ENCODE peak calls at places on chromosomes 13 and 19, in eight cellular contexts. I is mesothelial cell of epicardium, A is thoracic aorta, X is fibroblast of lung, C is HFFc6, S is breast epithelium, Z is GM12865, R is colonic mucosa. K is an unnamed sample.

GRCh38 chr13:29195459-29195858 is 375.3 kb downstream of the MTUS2 start:
- DNase-seq in S (no peak), Z (no peak), A (no peak), I (no peak), C (no peak), X (no peak), R (no peak), K (no peak)

GRCh38 chr19:29872224-29872731 is 60.5 kb downstream of the CCNE1 start:
- DNase-seq in C (no peak), S (no peak), X (peak; percentile 31), A (no peak), Z (peak; percentile 43), R (no peak), I (no peak), K (no peak)

GRCh38 chr19:3785938-3786824 is at the start of gene MATK:
- DNase-seq in Z (no peak), A (no peak), S (no peak), C (no peak), X (no peak), R (no peak), I (no peak), K (no peak)

GRCh38 chr13:44565881-44566280 is 10.2 kb downstream of the TSC22D1 start:
- DNase-seq in R (no peak), Z (no peak), A (no peak), C (peak; percentile 12), X (peak; percentile 77), S (no peak), I (no peak), K (no peak)

GRCh38 chr19:23071087-23071511 is 45.7 kb upstream of the ZNF730 start:
- DNase-seq in A (no peak), S (no peak), I (no peak), X (peak; percentile 36), C (no peak), Z (no peak), R (peak; percentile 20), K (no peak)

GRCh38 chr19:2552859-2553258 is 76.9 kb downstream of the GADD45B start:
- DNase-seq in Z (peak; percentile 92), A (no peak), R (no peak), I (no peak), X (no peak), C (no peak), S (no peak), K (no peak)

GRCh38 chr19:18660051-18660910 is 23.2 kb upstream of the CRTC1 start:
- DNase-seq in A (peak; percentile 53), X (peak; percentile 82), C (peak; percentile 57), S (no peak), Z (no peak), R (no peak), I (no peak), K (no peak)

GRCh38 chr13:73767191-73767741 is 366.9 kb downstream of the KLF12 start:
- DNase-seq in S (no peak), A (no peak), R (no peak), Z (no peak), I (no peak), X (peak; percentile 45), C (no peak), K (no peak)

GRCh38 chr19:5864725-5865486 is 5.4 kb downstream of the FUT5 start:
- DNase-seq in S (no peak), R (no peak), Z (no peak), A (no peak), C (no peak), X (no peak), I (no peak), K (no peak)

GRCh38 chr13:54445865-54446264 is 1417.3 kb downstream of the OLFM4 start:
- DNase-seq in Z (no peak), C (no peak), R (no peak), I (no peak), X (no peak), S (no peak), A (no peak), K (no peak)

GRCh38 chr19:4534836-4535658 is at the start of gene PLIN5:
- DNase-seq in R (peak; percentile 87), X (peak; percentile 29), S (peak; percentile 74), I (peak; percentile 80), C (peak; percentile 15), Z (peak; percentile 63), A (no peak), K (no peak)

GRCh38 chr19:15464394-15465385 is at the start of gene RASAL3:
- DNase-seq in Z (peak; percentile 86), X (no peak), C (no peak), A (no peak), S (no peak), I (no peak), R (peak; percentile 35), K (no peak)

GRCh38 chr19:46574533-46574932 is 26.6 kb upstream of the CALM3 start:
- DNase-seq in R (no peak), X (peak; percentile 13), Z (no peak), S (no peak), A (no peak), I (no peak), C (no peak), K (no peak)

GRCh38 chr13:37617162-37617561 is 18.6 kb upstream of the POSTN start:
- DNase-seq in Z (no peak), S (no peak), X (peak; percentile 96), I (no peak), C (peak; percentile 79), A (no peak), R (no peak), K (no peak)

GRCh38 chr19:19642506-19643157 is 825 bp downstream of the GMIP start:
- DNase-seq in A (no peak), X (no peak), R (no peak), S (no peak), Z (peak; percentile 72), C (no peak), I (no peak), K (no peak)

GRCh38 chr13:33639158-33639557 is 178.8 kb upstream of the RFC3 start:
- DNase-seq in Z (no peak), X (peak; percentile 54), C (peak; percentile 64), R (peak; percentile 36), A (no peak), I (no peak), S (no peak), K (peak; percentile 74)

DNA sequence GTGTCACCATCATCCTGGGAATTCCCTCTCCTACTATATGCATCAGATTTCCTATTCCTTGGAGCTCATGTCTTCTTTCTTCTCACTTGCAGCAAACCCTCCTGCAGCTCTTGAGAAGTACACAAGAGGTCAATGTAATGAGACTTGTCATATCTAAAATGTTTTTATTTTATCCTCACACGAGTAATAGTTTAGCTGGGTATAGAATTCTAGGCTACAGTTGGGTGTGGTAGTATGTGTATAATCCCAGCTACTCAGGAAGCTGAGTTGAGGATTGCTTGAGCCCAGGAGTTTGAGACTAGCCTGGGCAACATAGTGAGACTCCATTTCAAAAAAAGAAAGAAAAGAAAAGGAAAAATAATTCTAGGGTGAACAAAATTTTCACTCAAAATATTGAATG is 24.4 kb downstream of the EEF1AKMT1 start:
- DNase-seq in A (no peak), Z (no peak), C (no peak), R (no peak), X (no peak), I (no peak), S (no peak), K (no peak)
- TF ChIP-seq CTCF in A (no peak), Z (no peak), C (no peak), R (no peak), X (no peak), I (no peak), S (no peak), K (no peak)

DNA sequence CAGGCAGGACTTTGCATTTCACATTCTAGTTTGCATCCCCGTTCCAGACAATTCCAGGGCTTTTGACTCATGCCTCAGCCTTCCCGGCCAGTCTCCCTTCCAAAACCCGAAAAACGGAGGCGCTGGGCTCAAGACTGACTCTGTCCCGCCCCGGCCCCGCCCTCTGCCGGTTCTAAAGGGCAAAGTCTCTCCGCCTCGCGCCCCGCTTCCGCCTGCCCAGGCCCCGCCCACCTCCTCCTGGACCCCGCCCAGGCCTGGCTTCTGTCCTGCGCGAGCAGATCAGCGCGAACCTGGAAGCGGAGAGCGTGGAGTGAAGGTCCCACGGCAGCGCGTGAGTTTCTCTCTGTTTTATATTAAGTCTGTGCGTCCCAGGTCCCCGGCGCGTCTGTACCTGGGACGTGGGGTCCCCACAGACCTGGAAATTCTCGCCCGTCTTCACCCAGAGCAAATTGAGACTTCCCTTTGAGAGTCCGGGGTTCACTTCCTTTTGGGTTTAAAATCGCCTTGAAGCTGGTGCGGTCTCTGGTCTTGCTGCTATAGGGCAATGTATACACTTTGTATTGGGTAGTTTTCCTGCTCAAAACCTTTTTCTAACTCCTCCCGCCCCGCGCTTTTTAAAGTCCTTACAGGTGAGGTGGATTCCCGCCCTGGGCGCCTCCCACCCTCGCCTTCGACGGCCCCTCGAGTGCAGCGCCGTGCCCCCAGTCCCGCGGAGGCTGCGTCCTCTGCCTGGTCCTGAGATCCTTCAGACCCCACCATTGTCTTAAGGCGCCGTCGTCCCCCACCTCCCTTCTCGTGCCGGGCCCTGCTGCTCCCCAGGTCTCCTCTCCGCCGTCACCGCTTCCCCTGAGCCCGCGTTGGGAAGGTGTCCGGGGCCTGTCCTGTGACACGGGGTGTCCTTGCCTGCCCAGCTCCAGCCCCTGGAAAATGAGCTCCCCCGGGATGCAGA is 31.2 kb downstream of the ZNF701 start:
- DNase-seq in X (peak; percentile 88), C (peak; percentile 90), R (peak; percentile 98), I (peak; percentile 95), Z (peak; percentile 93), A (peak; percentile 88), S (peak; percentile 94), K (peak; percentile 97)
- TF ChIP-seq CTCF in X (peak; percentile 27), C (peak; percentile 73), R (no peak), I (peak; percentile 24), Z (peak; percentile 28), A (peak; percentile 45), S (peak; percentile 19), K (no peak)

DNA sequence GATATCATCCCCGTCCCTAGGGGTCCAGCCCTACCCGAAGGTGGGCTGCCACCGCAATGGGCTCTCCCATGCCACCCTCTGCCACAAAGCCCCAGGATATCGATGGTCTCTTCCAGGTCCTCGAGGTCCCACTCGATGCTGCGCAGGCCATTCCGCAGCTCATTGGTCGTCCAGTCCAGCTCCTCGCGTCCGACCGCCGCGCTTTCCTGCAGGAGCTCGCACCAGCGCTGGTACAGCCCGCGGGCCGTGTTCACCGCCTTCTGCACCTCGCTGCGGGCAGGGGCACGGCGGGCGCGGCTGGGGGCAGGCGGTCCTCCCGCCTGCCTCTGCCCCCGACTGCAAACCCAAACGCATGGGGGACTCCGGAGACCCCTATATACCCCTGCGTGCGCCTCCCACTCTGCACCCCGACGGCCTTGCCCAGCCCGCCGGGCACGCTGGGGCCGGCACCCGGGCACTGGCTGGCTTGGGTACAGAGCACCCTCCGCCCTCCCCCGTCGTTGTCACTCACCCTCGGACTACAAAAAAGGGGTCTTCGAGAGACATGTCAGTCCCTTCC is 468 bp downstream of the STX10 start:
- DNase-seq in I (peak; percentile 62), R (no peak), X (peak; percentile 58), C (peak; percentile 39), A (no peak), Z (peak; percentile 55), S (no peak), K (no peak)
- TF ChIP-seq CTCF in I (no peak), R (no peak), X (no peak), C (no peak), A (no peak), Z (no peak), S (no peak), K (no peak)

GRCh38 chr13:104206450-104207044 is 1140.3 kb upstream of the SLC10A2 start:
- DNase-seq in R (no peak), S (no peak), X (no peak), I (no peak), Z (no peak), A (no peak), C (no peak), K (no peak)

GRCh38 chr13:104198811-104199210 is 1132.6 kb upstream of the SLC10A2 start:
- DNase-seq in C (no peak), A (no peak), R (no peak), Z (no peak), S (no peak), X (no peak), I (no peak), K (no peak)

GRCh38 chr13:104204177-104204576 is 1138.0 kb upstream of the SLC10A2 start:
- DNase-seq in R (no peak), Z (peak; percentile 0), I (no peak), C (no peak), X (no peak), A (no peak), S (no peak), K (no peak)
- TF ChIP-seq CTCF in R (no peak), Z (peak; percentile 3), I (peak; percentile 25), C (peak; percentile 21), X (no peak), A (no peak), S (no peak), K (no peak)